ENCODE peak calls at places on chromosomes 13 and 19, in eight cellular contexts. Q, V, U, A, J, Z, I and Y are unnamed samples.

GRCh38 chr19:18969953-18970659 is 29.1 kb upstream of the HOMER3 start:
- DNase-seq in Q (no peak), V (no peak), U (no peak), A (no peak), J (no peak), Z (no peak), I (no peak), Y (no peak)

GRCh38 chr13:78978381-78978998 is 319.5 kb upstream of the OBI1 start:
- DNase-seq in Q (peak; percentile 63), V (peak; percentile 81), U (peak; percentile 54), A (no peak), J (peak; percentile 79), Z (peak; percentile 36), I (peak; percentile 79), Y (peak; percentile 19)

GRCh38 chr19:41409288-41409687 is 11.7 kb downstream of the BCKDHA start:
- DNase-seq in Q (peak; percentile 50), V (peak; percentile 66), U (no peak), A (no peak), J (no peak), Z (no peak), I (no peak), Y (no peak)

GRCh38 chr19:29690842-29691241 is 24.2 kb downstream of the C19orf12 start:
- DNase-seq in Q (no peak), V (peak; percentile 39), U (no peak), A (no peak), J (no peak), Z (peak; percentile 64), I (peak; percentile 54), Y (no peak)

GRCh38 chr19:42242071-42242511 is 311 bp downstream of the GSK3A start:
- DNase-seq in Q (no peak), V (peak; percentile 52), U (no peak), A (no peak), J (no peak), Z (no peak), I (no peak), Y (no peak)

GRCh38 chr19:2727640-2727944 is 6.4 kb upstream of the DIRAS1 start:
- DNase-seq in Q (no peak), V (peak; percentile 10), U (no peak), A (no peak), J (no peak), Z (no peak), I (no peak), Y (no peak)

GRCh38 chr19:19447536-19448237 is 42.2 kb downstream of the GATAD2A start:
- DNase-seq in Q (no peak), V (no peak), U (no peak), A (no peak), J (no peak), Z (no peak), I (no peak), Y (no peak)

GRCh38 chr13:95155093-95155492 is 146.2 kb downstream of the ABCC4 start:
- DNase-seq in Q (no peak), V (no peak), U (no peak), A (no peak), J (no peak), Z (no peak), I (no peak), Y (no peak)

GRCh38 chr13:103255587-103256301 is 189.5 kb upstream of the SLC10A2 start:
- DNase-seq in Q (no peak), V (peak; percentile 62), U (no peak), A (no peak), J (no peak), Z (no peak), I (no peak), Y (no peak)